ENCODE peak calls at places on chromosomes 11 and 22, in seven cellular contexts. Q is fibroblast of pulmonary artery; S is RCC 7860; J is effector memory CD4-positive, alpha-beta T cell; V is substantia nigra; H is fibroblast of mammary gland; I is T-cell. K is an unnamed sample.

GRCh38 chr11:96162816-96163499 is 180.0 kb downstream of the MAML2 start:
- DNase-seq in I (no peak), S (no peak), V (no peak), H (peak), J (no peak), Q (peak), K (no peak)

GRCh38 chr22:17562906-17563870 is at the start of gene SLC25A18:
- DNase-seq in Q (peak), S (no peak), J (no peak), H (peak), V (peak), I (no peak), K (no peak)

GRCh38 chr11:44748606-44749005 is 21.8 kb downstream of the TSPAN18 start:
- DNase-seq in V (no peak), S (no peak), J (no peak), I (no peak), Q (no peak), H (no peak), K (no peak)

GRCh38 chr22:23910496-23911190 is 16.5 kb downstream of the MIF start:
- DNase-seq in H (no peak), J (no peak), V (no peak), Q (no peak), I (no peak), S (no peak), K (no peak)

GRCh38 chr11:6402061-6402470 is 11.8 kb downstream of the SMPD1 start:
- DNase-seq in I (peak), J (no peak), V (no peak), Q (no peak), S (no peak), H (no peak), K (no peak)

GRCh38 chr11:126477526-126478275 is 122.2 kb downstream of the ST3GAL4 start:
- DNase-seq in S (no peak), J (no peak), I (peak), Q (no peak), H (no peak), V (no peak), K (no peak)

GRCh38 chr11:12418019-12418611 is 40.7 kb downstream of the PARVA start:
- DNase-seq in I (no peak), J (no peak), H (peak), Q (peak), V (no peak), S (no peak), K (no peak)

GRCh38 chr11:99773646-99774045 is 752.9 kb downstream of the CNTN5 start:
- DNase-seq in Q (peak), V (no peak), H (peak), S (no peak), J (no peak), I (no peak), K (no peak)

GRCh38 chr11:10130872-10131271 is 163.1 kb downstream of the SBF2 start:
- DNase-seq in V (no peak), J (no peak), Q (no peak), S (no peak), I (no peak), H (no peak), K (no peak)

GRCh38 chr11:27397619-27398412 is 34.8 kb upstream of the CCDC34 start:
- DNase-seq in H (no peak), J (no peak), I (no peak), V (no peak), S (no peak), Q (no peak), K (no peak)

GRCh38 chr11:61589961-61590360 is 9.1 kb upstream of the SYT7 start:
- DNase-seq in V (no peak), S (no peak), I (no peak), Q (no peak), H (no peak), J (no peak), K (no peak)

GRCh38 chr22:32123657-32124056 is 35.4 kb downstream of the C22orf42 start:
- DNase-seq in S (no peak), V (no peak), H (no peak), J (no peak), Q (no peak), I (no peak), K (peak)

GRCh38 chr11:35085766-35086165 is 53.2 kb upstream of the CD44 start:
- DNase-seq in J (no peak), I (no peak), V (no peak), Q (peak), S (no peak), H (no peak), K (no peak)

GRCh38 chr11:89175796-89176195 is 1.9 kb upstream of the TYR start:
- DNase-seq in J (no peak), Q (peak), V (no peak), H (no peak), S (no peak), I (no peak), K (no peak)

GRCh38 chr11:69249641-69250502 is 44.1 kb upstream of the MYEOV start:
- DNase-seq in V (no peak), J (no peak), H (peak), S (no peak), I (no peak), Q (peak), K (peak)

GRCh38 chr11:6654281-6655019 is 1.2 kb downstream of the DCHS1 start:
- DNase-seq in I (no peak), Q (no peak), V (peak), H (no peak), S (no peak), J (no peak), K (no peak)

GRCh38 chr11:72589802-72590761 is 84.1 kb downstream of the PDE2A start:
- DNase-seq in Q (peak), I (peak), S (no peak), V (no peak), J (peak), H (peak), K (no peak)

GRCh38 chr22:39524089-39524752 is 3.9 kb downstream of the ATF4 start:
- DNase-seq in S (no peak), V (no peak), I (no peak), Q (no peak), J (no peak), H (no peak), K (no peak)

GRCh38 chr11:295351-296205 is 3.7 kb downstream of the IFITM5 start:
- DNase-seq in V (no peak), H (no peak), I (no peak), Q (no peak), J (no peak), S (no peak), K (no peak)

K was measured in iPS DF 19.7.